ENCODE peak calls at places on chromosome 10, in eight cellular contexts. Y is cardiac muscle cell; R is transverse colon; Q is amygdala; E is pancreas; W is iPS-NIHi11; B is prostate gland; C is activated naive CD4-positive, alpha-beta T cell treated with anti-CD3 and anti-CD28 coated beads, Interleukin-2, amount 10 ng/mL, durations not matched to agents 7 days and 5 days. G is an unnamed sample.

GRCh38 chr10:621981-622740 is 67.3 kb downstream of the DIP2C start:
- DNase-seq in Y (no peak), R (no peak), Q (peak; percentile 44), E (no peak), W (no peak), B (no peak), C (no peak), G (no peak)

GRCh38 chr10:102229810-102230263 is 3.7 kb downstream of the ELOVL3 start:
- DNase-seq in Y (peak; percentile 80), R (peak; percentile 90), Q (peak; percentile 34), E (peak; percentile 90), W (peak; percentile 80), B (peak; percentile 84), C (peak; percentile 91), G (peak; percentile 87)

GRCh38 chr10:46326066-46326465 is 39.3 kb downstream of the ANTXRL start:
- DNase-seq in Y (no peak), R (no peak), Q (no peak), E (no peak), W (no peak), B (no peak), C (no peak), G (no peak)

GRCh38 chr10:122419890-122420623 is 34.4 kb upstream of the ARMS2 start:
- DNase-seq in Y (peak; percentile 81), R (no peak), Q (no peak), E (no peak), W (no peak), B (peak; percentile 7), C (no peak), G (no peak)

GRCh38 chr10:86813101-86813500 is 56.7 kb downstream of the BMPR1A start:
- DNase-seq in Y (peak; percentile 18), R (no peak), Q (no peak), E (no peak), W (no peak), B (no peak), C (no peak), G (no peak)

GRCh38 chr10:70321897-70322890 is 38.4 kb upstream of the NPFFR1 start:
- DNase-seq in Y (no peak), R (no peak), Q (no peak), E (no peak), W (no peak), B (no peak), C (no peak), G (no peak)

GRCh38 chr10:25050402-25050801 is 34.0 kb downstream of the THNSL1 start:
- DNase-seq in Y (peak; percentile 5), R (no peak), Q (no peak), E (no peak), W (no peak), B (no peak), C (no peak), G (no peak)

GRCh38 chr10:75238182-75239180 is 2.7 kb upstream of the COMTD1 start:
- DNase-seq in Y (no peak), R (no peak), Q (no peak), E (no peak), W (peak; percentile 41), B (no peak), C (no peak), G (no peak)

GRCh38 chr10:84537447-84537931 is 209.1 kb downstream of the CCSER2 start:
- DNase-seq in Y (peak; percentile 79), R (peak; percentile 49), Q (no peak), E (peak; percentile 40), W (peak; percentile 80), B (peak; percentile 54), C (peak; percentile 32), G (peak; percentile 72)

GRCh38 chr10:7626283-7626682 is 40.5 kb downstream of the ITIH5 start:
- DNase-seq in Y (peak; percentile 49), R (no peak), Q (no peak), E (no peak), W (no peak), B (no peak), C (no peak), G (no peak)

GRCh38 chr10:69337312-69338132 is 59.2 kb downstream of the HK1 start:
- DNase-seq in Y (peak; percentile 95), R (no peak), Q (no peak), E (no peak), W (no peak), B (peak; percentile 84), C (no peak), G (no peak)

GRCh38 chr10:122249991-122250750 is 20.9 kb upstream of the BTBD16 start:
- DNase-seq in Y (no peak), R (no peak), Q (no peak), E (no peak), W (no peak), B (no peak), C (no peak), G (no peak)

GRCh38 chr10:131856441-131857094 is 44.2 kb upstream of the PPP2R2D start:
- DNase-seq in Y (no peak), R (no peak), Q (no peak), E (no peak), W (no peak), B (no peak), C (peak; percentile 8), G (no peak)

GRCh38 chr10:78630944-78631838 is 437.6 kb upstream of the ZMIZ1 start:
- DNase-seq in Y (no peak), R (no peak), Q (no peak), E (no peak), W (no peak), B (no peak), C (no peak), G (peak; percentile 59)

GRCh38 chr10:24513155-24513554 is 210.5 kb downstream of the ARHGAP21 start:
- DNase-seq in Y (peak; percentile 47), R (no peak), Q (no peak), E (no peak), W (peak; percentile 31), B (no peak), C (no peak), G (no peak)

GRCh38 chr10:115409347-115409746 is 316.2 kb downstream of the ATRNL1 start:
- DNase-seq in Y (no peak), R (no peak), Q (no peak), E (no peak), W (no peak), B (no peak), C (no peak), G (no peak)

GRCh38 chr10:127012769-127013152 is 107.5 kb downstream of the DOCK1 start:
- DNase-seq in Y (peak; percentile 12), R (peak; percentile 92), Q (peak; percentile 11), E (peak; percentile 95), W (peak; percentile 69), B (peak; percentile 91), C (no peak), G (peak; percentile 76)

GRCh38 chr10:61029411-61029810 is 85.4 kb upstream of the RHOBTB1 start:
- DNase-seq in Y (no peak), R (no peak), Q (no peak), E (no peak), W (no peak), B (no peak), C (no peak), G (no peak)

GRCh38 chr10:130337305-130337640 is 201.1 kb downstream of the GLRX3 start:
- DNase-seq in Y (no peak), R (no peak), Q (no peak), E (no peak), W (no peak), B (no peak), C (no peak), G (no peak)

GRCh38 chr10:61284222-61284890 is 168.8 kb downstream of the TMEM26 start:
- DNase-seq in Y (peak; percentile 73), R (no peak), Q (no peak), E (no peak), W (peak; percentile 7), B (peak; percentile 45), C (no peak), G (no peak)

GRCh38 chr10:91597397-91597881 is 35.4 kb downstream of the PPP1R3C start:
- DNase-seq in Y (peak; percentile 70), R (no peak), Q (no peak), E (no peak), W (no peak), B (no peak), C (no peak), G (no peak)

GRCh38 chr10:78211476-78212110 is 177.9 kb downstream of the RPS24 start:
- DNase-seq in Y (peak; percentile 65), R (no peak), Q (peak; percentile 14), E (peak; percentile 29), W (peak; percentile 43), B (peak; percentile 25), C (peak; percentile 33), G (no peak)

GRCh38 chr10:121592155-121592890 is 5.9 kb downstream of the FGFR2 start:
- DNase-seq in Y (no peak), R (no peak), Q (no peak), E (no peak), W (no peak), B (no peak), C (no peak), G (no peak)

GRCh38 chr10:80288849-80289248 is 609 bp downstream of the MAT1A start:
- DNase-seq in Y (no peak), R (no peak), Q (no peak), E (no peak), W (no peak), B (no peak), C (no peak), G (no peak)

G was measured in ascending aorta.